ENCODE peak calls at places on chromosome 12, in seven cellular contexts. Y is fibroblast of villous mesenchyme; O is left ventricle myocardium inferior; A is heart left ventricle; I is lower leg skin; S is IMR-90; D is CD4-positive, alpha-beta memory T cell. C is an unnamed sample.

GRCh38 chr12:91215940-91216454 is 33.4 kb upstream of the DCN start:
- DNase-seq in Y (peak), D (no peak), S (peak), O (no peak), I (no peak), A (no peak), C (no peak)

GRCh38 chr12:74890237-74890599 is 319.4 kb downstream of the KCNC2 start:
- DNase-seq in O (no peak), D (no peak), A (no peak), Y (peak), I (no peak), S (peak), C (peak)

GRCh38 chr12:109617496-109617895 is 43.9 kb downstream of the MVK start:
- DNase-seq in Y (no peak), D (no peak), I (no peak), A (no peak), O (no peak), S (no peak), C (no peak)

GRCh38 chr12:76586764-76587395 is 27.3 kb upstream of the OSBPL8 start:
- DNase-seq in D (peak), A (peak), O (no peak), S (peak), I (no peak), Y (peak), C (peak)

GRCh38 chr12:16421806-16422205 is 74.4 kb downstream of the MGST1 start:
- DNase-seq in S (peak), O (no peak), Y (no peak), I (no peak), D (no peak), A (no peak), C (no peak)

GRCh38 chr12:69972136-69972535 is 147.1 kb downstream of the MYRFL start:
- DNase-seq in A (no peak), Y (no peak), D (no peak), S (no peak), I (no peak), O (no peak), C (no peak)

GRCh38 chr12:95710386-95710785 is 80.2 kb downstream of the NTN4 start:
- DNase-seq in Y (no peak), S (no peak), O (no peak), D (no peak), A (no peak), I (no peak), C (no peak)

GRCh38 chr12:78703820-78704525 is 160.6 kb upstream of the SYT1 start:
- DNase-seq in I (no peak), O (no peak), Y (peak), S (peak), A (no peak), D (no peak), C (peak)

GRCh38 chr12:25811656-25812126 is 146.8 kb upstream of the RASSF8 start:
- DNase-seq in I (no peak), O (no peak), D (no peak), S (peak), Y (peak), A (no peak), C (no peak)

GRCh38 chr12:124609041-124609984 is 41.9 kb upstream of the NCOR2 start:
- DNase-seq in Y (peak), S (peak), I (peak), A (peak), O (peak), D (peak), C (peak)

GRCh38 chr12:124607681-124608425 is 40.4 kb upstream of the NCOR2 start:
- DNase-seq in O (no peak), A (no peak), S (no peak), D (no peak), I (no peak), Y (no peak), C (no peak)

GRCh38 chr12:124610021-124610606 is 42.7 kb upstream of the NCOR2 start:
- DNase-seq in O (no peak), I (no peak), S (no peak), D (no peak), Y (no peak), A (no peak), C (no peak)

GRCh38 chr12:124605869-124606774 is 38.7 kb upstream of the NCOR2 start:
- DNase-seq in I (no peak), A (no peak), D (no peak), Y (no peak), S (no peak), O (no peak), C (no peak)

GRCh38 chr12:124608451-124608870 is 41.0 kb upstream of the NCOR2 start:
- DNase-seq in D (no peak), I (no peak), A (no peak), S (no peak), Y (no peak), O (no peak), C (no peak)
- H3K4me3 ChIP-seq in D (peak), I (no peak), A (no peak), S (no peak), Y (no peak), O (no peak), C (no peak)

DNA sequence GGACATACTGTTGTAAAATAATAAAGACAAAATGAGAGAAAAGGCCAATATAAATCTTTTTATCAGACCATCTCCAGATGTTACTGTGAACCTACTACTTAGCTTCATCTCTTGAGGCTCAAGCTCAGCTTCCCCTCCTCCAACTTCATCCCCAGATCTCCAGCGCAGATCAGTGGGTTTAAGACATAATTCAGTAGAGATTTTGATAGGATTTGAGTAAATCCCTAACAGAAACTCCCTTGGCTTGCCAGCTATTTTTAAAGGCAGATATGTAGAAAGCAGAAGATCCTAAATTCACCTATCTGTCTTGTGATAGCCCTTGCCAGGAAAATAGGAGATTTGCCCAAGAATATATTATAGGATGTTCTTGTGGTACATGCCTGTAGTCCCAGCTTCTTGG is 236.7 kb downstream of the FBXL14 start:
- DNase-seq in A (no peak), I (no peak), S (no peak), O (no peak), Y (no peak), D (no peak), C (no peak)
- H3K4me3 ChIP-seq in A (no peak), I (no peak), S (no peak), O (no peak), Y (no peak), D (no peak), C (no peak)

DNA sequence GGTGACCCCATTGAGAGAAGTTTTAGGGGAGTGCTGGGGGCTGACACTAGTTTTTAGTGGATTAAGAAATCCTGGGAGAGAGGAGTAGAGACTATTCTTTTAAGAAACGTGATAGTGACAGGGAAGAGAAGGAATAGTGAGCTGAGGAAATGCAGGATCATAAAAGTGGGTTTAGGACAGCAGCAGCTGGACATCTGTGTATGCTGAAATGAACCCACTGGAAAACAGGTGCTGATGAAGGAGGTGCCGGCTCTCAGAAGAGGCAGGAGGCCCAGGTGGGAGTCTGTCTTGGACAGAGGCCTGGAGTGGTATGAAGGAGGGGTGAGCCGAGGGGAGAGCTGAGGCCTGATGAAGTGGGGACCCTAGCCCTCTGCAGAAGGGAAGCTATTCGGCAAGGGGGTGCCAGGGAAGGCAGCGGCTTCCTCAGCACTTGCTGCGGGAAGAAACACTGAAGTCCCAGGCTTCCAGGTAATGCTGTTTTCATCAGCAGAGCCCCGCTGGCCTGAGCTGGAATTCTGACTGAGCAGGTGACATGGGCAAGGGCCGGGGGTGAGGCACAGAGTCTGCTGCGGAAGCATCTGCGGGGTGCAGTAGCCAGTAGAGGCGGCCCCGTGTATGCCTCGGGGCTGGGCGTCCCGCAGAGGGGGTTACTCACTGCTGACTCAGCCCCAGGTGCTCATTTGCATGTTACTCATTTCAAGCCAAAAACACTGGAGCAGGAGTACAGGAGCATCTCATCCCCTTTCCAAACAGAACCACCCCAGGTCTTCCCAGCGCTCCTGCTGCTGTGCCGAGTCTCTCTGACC is 89.7 kb downstream of the TMCC3 start:
- DNase-seq in I (no peak), O (no peak), S (peak), D (no peak), A (no peak), Y (peak), C (peak)
- H3K4me3 ChIP-seq in I (no peak), O (no peak), S (no peak), D (no peak), A (no peak), Y (no peak), C (no peak)

GRCh38 chr12:9762369-9762768 is 1.7 kb upstream of the CD69 start:
- DNase-seq in I (no peak), D (no peak), A (no peak), Y (no peak), S (no peak), O (no peak), C (no peak)

GRCh38 chr12:9761407-9761736 is 671 bp upstream of the CD69 start:
- DNase-seq in O (no peak), A (no peak), Y (peak), S (no peak), D (peak), I (no peak), C (no peak)

GRCh38 chr12:9759680-9760592 is 765 bp downstream of the CD69 start:
- DNase-seq in Y (no peak), I (no peak), A (no peak), D (peak), S (no peak), O (no peak), C (no peak)

GRCh38 chr12:9763025-9763424 is 2.3 kb upstream of the CD69 start:
- DNase-seq in D (peak), Y (no peak), I (no peak), O (no peak), S (no peak), A (no peak), C (no peak)

GRCh38 chr12:9760699-9761406 is at the start of gene CD69:
- DNase-seq in Y (no peak), A (no peak), I (no peak), S (no peak), D (peak), O (no peak), C (no peak)
- H3K4me3 ChIP-seq in Y (no peak), A (no peak), I (no peak), S (no peak), D (peak), O (no peak), C (no peak)